ENCODE peak calls at places on chromosomes 5 and 9, in four cellular contexts. One of them, this sample, is unnamed.

GRCh38 chr5:72185717-72186388 is 78.6 kb downstream of the MAP1B start:
- DNase-seq in NCI-H1105 treated with DMSO at 0.1 percent for 48 hours: peak; percentile 71
- DNase-seq in HEK293T: no peak
- DNase-seq in esophagus muscularis mucosa: no peak
- DNase-seq in this sample: no peak

GRCh38 chr9:6214451-6214850 is 1.2 kb upstream of the IL33 start:
- DNase-seq in NCI-H1105 treated with DMSO at 0.1 percent for 48 hours: no peak
- DNase-seq in esophagus muscularis mucosa: no peak
- DNase-seq in HEK293T: no peak
- DNase-seq in this sample: no peak

GRCh38 chr5:88556415-88556814 is 287.8 kb upstream of the TMEM161B start:
- DNase-seq in esophagus muscularis mucosa: no peak
- DNase-seq in NCI-H1105 treated with DMSO at 0.1 percent for 48 hours: no peak
- DNase-seq in HEK293T: peak; percentile 15
- DNase-seq in this sample: no peak

GRCh38 chr5:1190296-1190695 is 11.1 kb upstream of the SLC6A19 start:
- DNase-seq in HEK293T: no peak
- DNase-seq in esophagus muscularis mucosa: no peak
- DNase-seq in NCI-H1105 treated with DMSO at 0.1 percent for 48 hours: no peak
- DNase-seq in this sample: no peak

GRCh38 chr5:96090205-96090604 is 128.6 kb upstream of the ELL2 start:
- DNase-seq in HEK293T: no peak
- DNase-seq in NCI-H1105 treated with DMSO at 0.1 percent for 48 hours: no peak
- DNase-seq in esophagus muscularis mucosa: no peak
- DNase-seq in this sample: no peak

GRCh38 chr9:75414367-75415160 is 326.2 kb downstream of the OSTF1 start:
- DNase-seq in HEK293T: no peak
- DNase-seq in esophagus muscularis mucosa: no peak
- DNase-seq in NCI-H1105 treated with DMSO at 0.1 percent for 48 hours: no peak
- DNase-seq in this sample: no peak

GRCh38 chr9:6229186-6229585 is 13.6 kb downstream of the IL33 start:
- DNase-seq in esophagus muscularis mucosa: no peak
- DNase-seq in NCI-H1105 treated with DMSO at 0.1 percent for 48 hours: no peak
- DNase-seq in HEK293T: no peak
- DNase-seq in this sample: no peak

GRCh38 chr9:83355729-83356128 is 182.5 kb downstream of the FRMD3 start:
- DNase-seq in esophagus muscularis mucosa: no peak
- DNase-seq in HEK293T: no peak
- DNase-seq in NCI-H1105 treated with DMSO at 0.1 percent for 48 hours: no peak
- DNase-seq in this sample: no peak

GRCh38 chr9:86720893-86721698 is 226.2 kb downstream of the GAS1 start:
- DNase-seq in HEK293T: no peak
- DNase-seq in NCI-H1105 treated with DMSO at 0.1 percent for 48 hours: no peak
- DNase-seq in esophagus muscularis mucosa: no peak
- DNase-seq in this sample: no peak

GRCh38 chr9:108746001-108746400 is 109.8 kb downstream of the ACTL7B start:
- DNase-seq in HEK293T: no peak
- DNase-seq in NCI-H1105 treated with DMSO at 0.1 percent for 48 hours: no peak
- DNase-seq in esophagus muscularis mucosa: no peak
- DNase-seq in this sample: no peak